ENCODE peak calls at places on chromosome 7, in nine cellular contexts. H is astrocyte, Y is spleen, B is lung, P is cardiac fibroblast, X is GM23338, M is fibroblast of pulmonary artery, G is GM20000, S is astrocyte of the spinal cord. C is an unnamed sample.
A peak's percentile ranks its signal among the peaks of the same experiment; 100 is the strongest.

GRCh38 chr7:93461350-93461749 is 113.2 kb downstream of the CALCR start:
- DNase-seq in B (no peak), G (no peak), P (no peak), X (peak; percentile 61), M (no peak), Y (no peak), H (no peak), S (no peak), C (no peak)

GRCh38 chr7:47724335-47724982 is 142.5 kb upstream of the TNS3 start:
- DNase-seq in H (peak; percentile 90), P (peak; percentile 71), G (no peak), S (peak; percentile 88), M (peak; percentile 72), Y (no peak), X (peak; percentile 53), B (no peak), C (peak; percentile 73)

GRCh38 chr7:22499044-22499443 is 944 bp downstream of the STEAP1B start:
- DNase-seq in H (no peak), G (no peak), P (no peak), B (no peak), M (peak; percentile 13), X (no peak), Y (no peak), S (no peak), C (no peak)

GRCh38 chr7:22569586-22570321 is 69.8 kb upstream of the STEAP1B start:
- DNase-seq in M (peak; percentile 80), G (no peak), X (no peak), B (no peak), H (peak; percentile 85), S (peak; percentile 59), Y (no peak), P (peak; percentile 83), C (no peak)

GRCh38 chr7:105014725-105015630 is 973 bp downstream of the KMT2E start:
- DNase-seq in S (peak; percentile 48), B (peak; percentile 50), G (peak; percentile 57), Y (peak; percentile 84), H (peak; percentile 18), P (peak; percentile 60), M (peak; percentile 46), X (peak; percentile 63), C (no peak)

GRCh38 chr7:144720139-144720538 is 115.7 kb downstream of the TPK1 start:
- DNase-seq in B (no peak), H (peak; percentile 3), S (peak; percentile 9), P (peak; percentile 5), X (peak; percentile 70), M (peak; percentile 8), Y (no peak), G (no peak), C (no peak)

GRCh38 chr7:41007351-41007751 is 695.5 kb downstream of the INHBA start:
- DNase-seq in B (no peak), M (no peak), P (peak; percentile 28), S (peak; percentile 42), G (no peak), Y (no peak), X (no peak), H (peak; percentile 79), C (no peak)

GRCh38 chr7:57638651-57639050 is 188.7 kb downstream of the ZNF716 start:
- DNase-seq in H (no peak), G (no peak), B (no peak), M (no peak), Y (peak; percentile 47), S (no peak), X (no peak), P (no peak), C (peak; percentile 70)

GRCh38 chr7:75943864-75944263 is 28.9 kb downstream of the POR start:
- DNase-seq in M (peak; percentile 28), Y (no peak), P (no peak), H (no peak), X (no peak), B (no peak), S (peak; percentile 51), G (no peak), C (no peak)

GRCh38 chr7:80634505-80634904 is 3.9 kb upstream of the CD36 start:
- DNase-seq in G (no peak), X (no peak), Y (no peak), H (peak; percentile 72), P (peak; percentile 88), B (no peak), S (peak; percentile 55), M (peak; percentile 90), C (no peak)

GRCh38 chr7:84207025-84207424 is 12.4 kb upstream of the SEMA3A start:
- DNase-seq in Y (no peak), G (no peak), H (no peak), B (no peak), P (peak; percentile 14), S (peak; percentile 7), X (peak; percentile 92), M (peak; percentile 47), C (no peak)

GRCh38 chr7:116834815-116835533 is 27.4 kb upstream of the CAPZA2 start:
- DNase-seq in H (peak; percentile 48), Y (no peak), M (peak; percentile 34), P (peak; percentile 18), B (no peak), G (no peak), X (no peak), S (peak; percentile 41), C (no peak)

DNA sequence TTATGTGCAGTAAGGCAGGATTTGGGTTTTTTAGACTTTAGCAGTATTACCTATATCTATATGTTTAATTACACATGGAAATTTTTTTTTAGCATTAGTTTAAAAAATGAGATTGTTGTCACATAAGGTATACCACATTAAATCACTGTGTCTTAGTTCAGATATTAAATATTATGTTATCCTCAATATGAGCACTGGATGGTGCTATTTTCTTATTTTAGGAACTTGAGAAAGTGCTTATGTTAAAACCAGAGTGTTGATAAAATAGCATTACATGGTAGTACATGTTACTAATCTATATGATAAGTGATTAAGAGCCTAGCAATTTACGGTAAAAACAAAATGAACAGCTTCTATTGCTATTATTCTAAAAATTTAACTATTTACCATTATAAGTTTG is 28.8 kb downstream of the MIOS start:
- DNase-seq in H (peak; percentile 3), B (no peak), M (peak; percentile 56), Y (no peak), S (peak; percentile 35), P (peak; percentile 52), G (no peak), X (no peak), C (no peak)
- TF ChIP-seq CTCF in H (peak; percentile 28), B (peak; percentile 15), M (peak; percentile 26), Y (peak; percentile 17), S (no peak), P (no peak), G (no peak), X (no peak), C (peak; percentile 53)

GRCh38 chr7:4361774-4362173 is 320.3 kb upstream of the FOXK1 start:
- DNase-seq in P (no peak), H (no peak), S (no peak), B (no peak), M (no peak), Y (no peak), G (no peak), X (peak; percentile 48), C (no peak)
- TF ChIP-seq CTCF in P (no peak), H (no peak), S (no peak), B (no peak), M (no peak), Y (no peak), G (no peak), X (peak; percentile 21), C (no peak)

DNA sequence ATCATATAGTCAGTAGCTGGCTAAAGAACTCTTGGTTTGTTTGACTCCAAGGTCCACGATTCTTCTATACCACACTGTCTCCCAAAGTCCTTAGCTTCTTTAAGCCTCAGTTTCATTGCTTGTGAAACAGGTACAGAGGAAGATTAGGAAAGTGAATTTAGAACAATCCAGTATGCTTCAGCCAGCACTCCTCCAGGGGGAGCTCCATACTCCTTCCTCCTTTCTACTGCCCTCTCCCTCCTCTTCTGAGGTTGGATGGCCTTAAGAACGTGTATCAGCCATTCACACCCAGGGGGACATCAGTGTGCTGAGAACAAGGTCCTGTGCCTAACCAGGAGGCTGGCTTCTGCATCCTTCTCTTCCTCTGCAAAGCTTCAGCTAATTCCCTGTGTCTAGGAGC is 54.8 kb upstream of the CALD1 start:
- DNase-seq in P (peak; percentile 73), H (no peak), Y (no peak), X (peak; percentile 79), B (no peak), G (peak; percentile 42), S (peak; percentile 41), M (peak; percentile 77), C (no peak)
- TF ChIP-seq CTCF in P (peak; percentile 82), H (peak; percentile 46), Y (no peak), X (peak; percentile 90), B (no peak), G (peak; percentile 22), S (peak; percentile 68), M (peak; percentile 82), C (peak; percentile 54)

DNA sequence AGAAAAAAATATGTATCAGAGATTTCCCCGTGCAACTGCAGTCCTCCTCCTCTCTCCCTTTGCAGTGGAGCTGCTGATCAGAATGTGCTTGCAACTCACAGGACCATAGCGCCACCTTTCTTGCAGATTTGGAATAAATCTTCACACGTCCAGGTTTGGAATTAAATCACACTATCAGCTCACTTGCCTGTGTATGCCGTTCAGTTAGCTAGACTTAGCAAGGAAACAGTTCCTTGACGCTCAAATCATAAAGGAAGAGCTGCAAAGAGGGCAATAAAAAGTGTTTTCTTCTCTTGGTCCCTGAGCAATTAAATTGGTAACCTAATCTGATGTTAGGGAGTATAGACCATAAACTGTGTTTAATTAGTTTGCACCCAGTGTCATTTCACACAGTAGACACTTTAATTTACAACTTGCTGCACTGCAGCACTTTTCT is 77.4 kb downstream of the PON1 start:
- DNase-seq in S (peak; percentile 78), H (peak; percentile 62), G (peak; percentile 32), Y (no peak), X (peak; percentile 92), B (peak; percentile 46), P (peak; percentile 91), M (peak; percentile 85), C (no peak)
- TF ChIP-seq CTCF in S (peak; percentile 65), H (peak; percentile 90), G (peak; percentile 61), Y (no peak), X (peak; percentile 90), B (peak; percentile 64), P (peak; percentile 62), M (peak; percentile 77), C (peak; percentile 86)

GRCh38 chr7:11552676-11553075 is 279.3 kb downstream of the THSD7A start:
- DNase-seq in P (no peak), H (no peak), S (no peak), Y (no peak), G (no peak), X (no peak), M (no peak), B (no peak), C (no peak)

GRCh38 chr7:11557627-11558026 is 274.4 kb downstream of the THSD7A start:
- DNase-seq in G (peak; percentile 29), B (no peak), H (peak; percentile 8), X (peak; percentile 91), M (peak; percentile 47), S (no peak), P (peak; percentile 55), Y (no peak), C (no peak)
- TF ChIP-seq CTCF in G (no peak), B (no peak), H (no peak), X (peak; percentile 93), M (peak; percentile 40), S (peak; percentile 32), P (peak; percentile 35), Y (no peak), C (peak; percentile 12)